ENCODE peak calls at places on chromosomes 1 and 21, in six cellular contexts. One of them, this sample, is unnamed.

GRCh38 chr1:150152182-150152536 is 2.4 kb downstream of the PLEKHO1 start:
- DNase-seq in LHCN-M2: peak; percentile 25
- DNase-seq in stimulated activated CD4-positive, alpha-beta T cell treated with anti-CD3 and anti-CD28 coated beads, Interleukin-15, amount 100 ng/mL, for 1 hour: no peak
- DNase-seq in T follicular helper cell: no peak
- DNase-seq in activated T-cell treated with anti-CD3 and anti-CD28 coated beads, Interleukin-2, amount 50 U/mL, for 72 hours: no peak
- DNase-seq in KBM-7: no peak
- DNase-seq in this sample: no peak

GRCh38 chr1:169368406-169368769 is 393 bp downstream of the BLZF1 start:
- DNase-seq in activated T-cell treated with anti-CD3 and anti-CD28 coated beads, Interleukin-2, amount 50 U/mL, for 72 hours: peak; percentile 18
- DNase-seq in LHCN-M2: peak; percentile 8
- DNase-seq in stimulated activated CD4-positive, alpha-beta T cell treated with anti-CD3 and anti-CD28 coated beads, Interleukin-15, amount 100 ng/mL, for 1 hour: no peak
- DNase-seq in KBM-7: no peak
- DNase-seq in T follicular helper cell: no peak
- DNase-seq in this sample: peak; percentile 48

GRCh38 chr21:43880111-43880985 is 15.3 kb downstream of the AGPAT3 start:
- DNase-seq in stimulated activated CD4-positive, alpha-beta T cell treated with anti-CD3 and anti-CD28 coated beads, Interleukin-15, amount 100 ng/mL, for 1 hour: no peak
- DNase-seq in KBM-7: no peak
- DNase-seq in activated T-cell treated with anti-CD3 and anti-CD28 coated beads, Interleukin-2, amount 50 U/mL, for 72 hours: no peak
- DNase-seq in T follicular helper cell: no peak
- DNase-seq in LHCN-M2: peak; percentile 62
- DNase-seq in this sample: peak; percentile 94

GRCh38 chr1:161943713-161944112 is 80.0 kb downstream of the OLFML2B start:
- DNase-seq in activated T-cell treated with anti-CD3 and anti-CD28 coated beads, Interleukin-2, amount 50 U/mL, for 72 hours: no peak
- DNase-seq in T follicular helper cell: no peak
- DNase-seq in KBM-7: no peak
- DNase-seq in LHCN-M2: no peak
- DNase-seq in stimulated activated CD4-positive, alpha-beta T cell treated with anti-CD3 and anti-CD28 coated beads, Interleukin-15, amount 100 ng/mL, for 1 hour: no peak
- DNase-seq in this sample: no peak

GRCh38 chr1:162357681-162358266 is 18.9 kb downstream of the SPATA46 start:
- DNase-seq in stimulated activated CD4-positive, alpha-beta T cell treated with anti-CD3 and anti-CD28 coated beads, Interleukin-15, amount 100 ng/mL, for 1 hour: no peak
- DNase-seq in T follicular helper cell: no peak
- DNase-seq in LHCN-M2: peak; percentile 70
- DNase-seq in activated T-cell treated with anti-CD3 and anti-CD28 coated beads, Interleukin-2, amount 50 U/mL, for 72 hours: no peak
- DNase-seq in KBM-7: peak; percentile 38
- DNase-seq in this sample: peak; percentile 23

GRCh38 chr1:216815239-216815955 is 92.2 kb upstream of the ESRRG start:
- DNase-seq in KBM-7: no peak
- DNase-seq in activated T-cell treated with anti-CD3 and anti-CD28 coated beads, Interleukin-2, amount 50 U/mL, for 72 hours: no peak
- DNase-seq in T follicular helper cell: no peak
- DNase-seq in LHCN-M2: peak; percentile 39
- DNase-seq in stimulated activated CD4-positive, alpha-beta T cell treated with anti-CD3 and anti-CD28 coated beads, Interleukin-15, amount 100 ng/mL, for 1 hour: no peak
- DNase-seq in this sample: no peak

GRCh38 chr1:184945034-184945433 is 29.3 kb downstream of the NIBAN1 start:
- DNase-seq in LHCN-M2: no peak
- DNase-seq in stimulated activated CD4-positive, alpha-beta T cell treated with anti-CD3 and anti-CD28 coated beads, Interleukin-15, amount 100 ng/mL, for 1 hour: no peak
- DNase-seq in activated T-cell treated with anti-CD3 and anti-CD28 coated beads, Interleukin-2, amount 50 U/mL, for 72 hours: no peak
- DNase-seq in T follicular helper cell: no peak
- DNase-seq in KBM-7: peak; percentile 49
- DNase-seq in this sample: no peak

GRCh38 chr1:11796036-11796828 is 9.5 kb downstream of the MTHFR start:
- DNase-seq in activated T-cell treated with anti-CD3 and anti-CD28 coated beads, Interleukin-2, amount 50 U/mL, for 72 hours: no peak
- DNase-seq in stimulated activated CD4-positive, alpha-beta T cell treated with anti-CD3 and anti-CD28 coated beads, Interleukin-15, amount 100 ng/mL, for 1 hour: no peak
- DNase-seq in T follicular helper cell: no peak
- DNase-seq in LHCN-M2: no peak
- DNase-seq in KBM-7: no peak
- DNase-seq in this sample: no peak